ENCODE peak calls at places on chromosomes 13 and 19, in four cellular contexts. One of them, this sample, is unnamed.

GRCh38 chr13:45897562-45897961 is 46.0 kb upstream of the SIAH3 start:
- DNase-seq in GM12878: no peak
- DNase-seq in K562: no peak
- DNase-seq in HepG2: no peak
- DNase-seq in this sample: no peak

GRCh38 chr13:110279684-110280083 is 27.3 kb downstream of the COL4A1 start:
- DNase-seq in GM12878: no peak
- DNase-seq in K562: no peak
- DNase-seq in HepG2: no peak
- DNase-seq in this sample: no peak

GRCh38 chr13:105426454-105426853 is 1109.0 kb downstream of the EFNB2 start:
- DNase-seq in GM12878: no peak
- DNase-seq in K562: no peak
- DNase-seq in HepG2: no peak
- DNase-seq in this sample: no peak

GRCh38 chr13:46913757-46914156 is 16.9 kb upstream of the HTR2A start:
- DNase-seq in GM12878: no peak
- DNase-seq in K562: no peak
- DNase-seq in HepG2: no peak
- DNase-seq in this sample: no peak

GRCh38 chr13:27476943-27477681 is 26.7 kb upstream of the MTIF3 start:
- DNase-seq in GM12878: no peak
- DNase-seq in K562: no peak
- DNase-seq in HepG2: peak; percentile 76
- DNase-seq in this sample: no peak

GRCh38 chr19:46025825-46026224 is 3.0 kb upstream of the PGLYRP1 start:
- DNase-seq in GM12878: no peak
- DNase-seq in K562: no peak
- DNase-seq in HepG2: no peak
- DNase-seq in this sample: no peak

GRCh38 chr19:16338470-16339360 is 14.1 kb downstream of the KLF2 start:
- DNase-seq in GM12878: peak; percentile 59
- DNase-seq in K562: no peak
- DNase-seq in HepG2: peak; percentile 28
- DNase-seq in this sample: no peak

GRCh38 chr19:2186071-2186846 is 22.5 kb downstream of the DOT1L start:
- DNase-seq in GM12878: no peak
- DNase-seq in K562: no peak
- DNase-seq in HepG2: no peak
- DNase-seq in this sample: no peak

GRCh38 chr13:74575729-74576125 is 441.5 kb upstream of the KLF12 start:
- DNase-seq in GM12878: no peak
- DNase-seq in K562: peak; percentile 19
- DNase-seq in HepG2: no peak
- DNase-seq in this sample: peak; percentile 79

GRCh38 chr19:28598861-28599260 is 614.1 kb downstream of the UQCRFS1 start:
- DNase-seq in GM12878: no peak
- DNase-seq in K562: no peak
- DNase-seq in HepG2: no peak
- DNase-seq in this sample: no peak

GRCh38 chr13:102152790-102153189 is 249.1 kb downstream of the FGF14 start:
- DNase-seq in GM12878: no peak
- DNase-seq in K562: no peak
- DNase-seq in HepG2: no peak
- DNase-seq in this sample: no peak

GRCh38 chr13:96216543-96216942 is 126.6 kb downstream of the HS6ST3 start:
- DNase-seq in GM12878: no peak
- DNase-seq in K562: no peak
- DNase-seq in HepG2: no peak
- DNase-seq in this sample: peak; percentile 16

GRCh38 chr19:46786236-46787039 is 2.0 kb downstream of the SLC1A5 start:
- DNase-seq in GM12878: no peak
- DNase-seq in K562: peak; percentile 76
- DNase-seq in HepG2: peak; percentile 68
- DNase-seq in this sample: peak; percentile 45

GRCh38 chr19:29587518-29587986 is 18.5 kb upstream of the POP4 start:
- DNase-seq in GM12878: peak; percentile 76
- DNase-seq in K562: no peak
- DNase-seq in HepG2: no peak
- DNase-seq in this sample: no peak

GRCh38 chr13:53281677-53282076 is 253.1 kb downstream of the OLFM4 start:
- DNase-seq in GM12878: no peak
- DNase-seq in K562: no peak
- DNase-seq in HepG2: no peak
- DNase-seq in this sample: no peak

GRCh38 chr13:53272873-53273272 is 244.3 kb downstream of the OLFM4 start:
- DNase-seq in GM12878: no peak
- DNase-seq in K562: no peak
- DNase-seq in HepG2: no peak
- DNase-seq in this sample: no peak

GRCh38 chr13:53276265-53276664 is 247.7 kb downstream of the OLFM4 start:
- DNase-seq in GM12878: no peak
- DNase-seq in K562: no peak
- DNase-seq in HepG2: no peak
- DNase-seq in this sample: no peak
- TF ChIP-seq ETV6 in GM12878: no peak
- TF ChIP-seq ETV6 in K562: no peak
- TF ChIP-seq ETV6 in HepG2: no peak
- TF ChIP-seq ETV6 in this sample: no peak

GRCh38 chr19:44794610-44795009 is 14.3 kb upstream of the BCAM start:
- DNase-seq in GM12878: no peak
- DNase-seq in K562: no peak
- DNase-seq in HepG2: no peak
- DNase-seq in this sample: no peak

GRCh38 chr19:44788971-44789370 is 11.3 kb downstream of the CBLC start:
- DNase-seq in GM12878: no peak
- DNase-seq in K562: no peak
- DNase-seq in HepG2: no peak
- DNase-seq in this sample: no peak

GRCh38 chr19:44789943-44790467 is 12.3 kb downstream of the CBLC start:
- DNase-seq in GM12878: no peak
- DNase-seq in K562: no peak
- DNase-seq in HepG2: no peak
- DNase-seq in this sample: no peak

GRCh38 chr19:44795398-44795987 is 13.4 kb upstream of the BCAM start:
- DNase-seq in GM12878: no peak
- DNase-seq in K562: no peak
- DNase-seq in HepG2: no peak
- DNase-seq in this sample: no peak

GRCh38 chr19:44792286-44792685 is 14.6 kb downstream of the CBLC start:
- DNase-seq in GM12878: no peak
- DNase-seq in K562: no peak
- DNase-seq in HepG2: no peak
- DNase-seq in this sample: no peak
- TF ChIP-seq CREM in GM12878: no peak
- TF ChIP-seq CREM in K562: no peak
- TF ChIP-seq CREM in HepG2: no peak
- TF ChIP-seq CREM in this sample: no peak

GRCh38 chr13:50908371-50908770 is 1.2 kb upstream of the RNASEH2B start:
- DNase-seq in GM12878: no peak
- DNase-seq in K562: no peak
- DNase-seq in HepG2: no peak
- DNase-seq in this sample: no peak
- TF ChIP-seq ETV6 in GM12878: no peak
- TF ChIP-seq ETV6 in K562: no peak
- TF ChIP-seq ETV6 in HepG2: no peak
- TF ChIP-seq ETV6 in this sample: no peak

GRCh38 chr19:4378886-4379285 is 21.5 kb downstream of the SH3GL1 start:
- DNase-seq in GM12878: no peak
- DNase-seq in K562: no peak
- DNase-seq in HepG2: no peak
- DNase-seq in this sample: no peak

GRCh38 chr19:4379383-4380253 is 20.7 kb downstream of the SH3GL1 start:
- DNase-seq in GM12878: peak; percentile 69
- DNase-seq in K562: no peak
- DNase-seq in HepG2: no peak
- DNase-seq in this sample: no peak

GRCh38 chr19:4376991-4377781 is 23.2 kb downstream of the SH3GL1 start:
- DNase-seq in GM12878: no peak
- DNase-seq in K562: no peak
- DNase-seq in HepG2: no peak
- DNase-seq in this sample: no peak

GRCh38 chr19:4376245-4376990 is 23.9 kb downstream of the SH3GL1 start:
- DNase-seq in GM12878: no peak
- DNase-seq in K562: no peak
- DNase-seq in HepG2: no peak
- DNase-seq in this sample: no peak

GRCh38 chr19:4380254-4380727 is 20.1 kb downstream of the SH3GL1 start:
- DNase-seq in GM12878: no peak
- DNase-seq in K562: no peak
- DNase-seq in HepG2: no peak
- DNase-seq in this sample: no peak
- TF ChIP-seq CREM in GM12878: no peak
- TF ChIP-seq CREM in K562: no peak
- TF ChIP-seq CREM in HepG2: no peak
- TF ChIP-seq CREM in this sample: no peak

DNA sequence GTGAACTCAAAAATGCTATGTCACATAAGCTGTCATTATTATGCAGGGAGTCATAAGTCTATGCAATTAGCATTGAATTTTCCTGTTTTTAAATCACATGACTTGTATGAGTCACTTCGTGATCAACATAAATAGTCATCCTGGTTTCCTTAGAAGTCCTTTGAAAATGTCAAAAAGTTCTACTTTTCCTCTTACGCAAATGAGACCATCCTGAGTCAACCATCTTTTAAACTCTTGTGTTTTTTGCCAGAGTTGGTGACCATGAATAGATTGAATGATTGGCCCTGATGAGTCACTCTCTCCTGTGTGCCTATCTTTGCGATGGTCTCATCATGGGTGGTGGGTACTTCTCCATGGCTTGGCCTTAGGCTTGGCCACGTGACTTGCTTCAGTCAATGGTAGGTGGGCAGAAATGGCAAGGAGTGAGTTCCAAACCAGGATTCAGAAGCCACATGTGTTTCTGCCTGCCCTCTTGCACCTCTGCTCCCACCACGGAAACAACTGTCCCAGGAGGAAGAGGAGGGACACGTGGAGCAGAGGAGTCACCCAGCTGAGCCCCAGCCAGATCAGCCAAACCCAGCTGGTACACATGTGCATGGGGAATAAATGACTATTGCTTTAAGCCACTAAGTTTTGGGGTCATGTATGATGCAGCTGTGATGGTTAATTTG is 123.5 kb upstream of the CACNA1A start:
- DNase-seq in GM12878: no peak
- DNase-seq in K562: no peak
- DNase-seq in HepG2: no peak
- DNase-seq in this sample: no peak
- TF ChIP-seq ETV6 in GM12878: no peak
- TF ChIP-seq ETV6 in K562: no peak
- TF ChIP-seq ETV6 in HepG2: no peak
- TF ChIP-seq ETV6 in this sample: no peak

DNA sequence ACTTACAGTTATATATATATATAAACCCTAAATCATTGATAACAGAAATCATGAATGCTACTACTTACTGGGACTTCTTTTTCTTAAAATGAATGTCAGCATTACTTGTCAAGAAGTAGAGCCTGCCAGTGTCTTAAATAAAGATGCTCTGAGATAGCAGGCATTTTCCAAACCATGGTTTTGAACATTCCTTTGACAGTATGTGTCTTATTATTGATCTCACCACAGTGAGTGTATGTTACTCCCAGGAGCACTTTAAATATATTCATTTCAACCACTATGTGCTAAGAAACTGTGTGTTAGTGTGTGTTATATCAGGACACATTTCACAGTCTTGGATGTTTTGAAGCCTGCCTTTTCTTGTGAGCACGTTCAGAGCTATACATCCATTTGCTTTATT is 28.2 kb downstream of the TNFRSF19 start:
- DNase-seq in GM12878: no peak
- DNase-seq in K562: no peak
- DNase-seq in HepG2: no peak
- DNase-seq in this sample: no peak
- TF ChIP-seq CREM in GM12878: no peak
- TF ChIP-seq CREM in K562: no peak
- TF ChIP-seq CREM in HepG2: no peak
- TF ChIP-seq CREM in this sample: no peak

GRCh38 chr19:50358483-50359431 is 6.7 kb downstream of the NAPSA start:
- DNase-seq in GM12878: peak; percentile 48
- DNase-seq in K562: peak; percentile 95
- DNase-seq in HepG2: no peak
- DNase-seq in this sample: no peak
- TF ChIP-seq ETV6 in GM12878: no peak
- TF ChIP-seq ETV6 in K562: no peak
- TF ChIP-seq ETV6 in HepG2: no peak
- TF ChIP-seq ETV6 in this sample: no peak

DNA sequence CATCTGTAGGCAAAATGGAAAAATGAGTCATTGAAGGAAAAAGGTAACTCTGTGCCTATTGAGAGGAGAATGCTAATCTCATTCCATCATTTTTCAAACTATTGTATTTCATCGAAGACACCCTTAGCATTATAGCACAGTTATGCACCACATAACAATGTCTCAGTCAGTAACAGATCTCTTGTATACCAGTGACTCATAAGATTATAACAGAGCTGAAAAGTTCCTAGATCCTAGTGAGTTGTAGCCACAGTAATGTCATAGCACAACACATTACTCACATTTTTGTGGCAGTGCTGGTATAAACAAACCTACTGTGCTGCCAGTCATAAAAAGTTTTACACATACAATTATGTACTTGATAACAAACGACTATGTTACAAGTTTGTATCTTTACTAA is 1077.6 kb downstream of the DIAPH3 start:
- DNase-seq in GM12878: no peak
- DNase-seq in K562: no peak
- DNase-seq in HepG2: no peak
- DNase-seq in this sample: no peak
- TF ChIP-seq CREM in GM12878: no peak
- TF ChIP-seq CREM in K562: no peak
- TF ChIP-seq CREM in HepG2: no peak
- TF ChIP-seq CREM in this sample: no peak

GRCh38 chr19:5157186-5157585 is 183.4 kb downstream of the PTPRS start:
- DNase-seq in GM12878: no peak
- DNase-seq in K562: no peak
- DNase-seq in HepG2: no peak
- DNase-seq in this sample: no peak
- TF ChIP-seq ETV6 in GM12878: no peak
- TF ChIP-seq ETV6 in K562: no peak
- TF ChIP-seq ETV6 in HepG2: no peak
- TF ChIP-seq ETV6 in this sample: no peak

This sample was measured in WTC11.